ENCODE peak calls at places on chromosome 22, in ten cellular contexts. S is spleen, A is body of pancreas, V is HCT116, L is IMR-90, C is sigmoid colon, U is prostate gland, B is ovary, F is endothelial cell of umbilical vein, H is tibial nerve. G is an unnamed sample.

GRCh38 chr22:23695141-23695540 is 4.3 kb downstream of the RGL4 start:
- DNase-seq in S (no peak), A (no peak), V (no peak), L (no peak), C (no peak), U (no peak), B (peak; percentile 17), F (no peak), H (no peak), G (no peak)

GRCh38 chr22:20533879-20534265 is 26.5 kb downstream of the MED15 start:
- DNase-seq in S (no peak), A (no peak), V (no peak), L (no peak), C (no peak), U (no peak), B (no peak), F (no peak), H (no peak), G (no peak)

GRCh38 chr22:40067639-40068038 is 72.9 kb downstream of the FAM83F start:
- DNase-seq in S (no peak), A (no peak), V (no peak), L (no peak), C (no peak), U (no peak), B (no peak), F (no peak), H (no peak), G (no peak)

GRCh38 chr22:41532908-41533825 is 11.1 kb downstream of the POLR3H start:
- DNase-seq in S (peak; percentile 90), A (peak; percentile 80), V (no peak), L (peak; percentile 58), C (peak; percentile 87), U (no peak), B (peak; percentile 85), F (peak; percentile 59), H (no peak), G (peak; percentile 82)

GRCh38 chr22:35335468-35335867 is 35.8 kb downstream of the TOM1 start:
- DNase-seq in S (no peak), A (no peak), V (no peak), L (no peak), C (no peak), U (no peak), B (no peak), F (no peak), H (no peak), G (no peak)

GRCh38 chr22:41197046-41197807 is 7.9 kb upstream of the L3MBTL2 start:
- DNase-seq in S (peak; percentile 94), A (peak; percentile 79), V (no peak), L (peak; percentile 35), C (peak; percentile 88), U (peak; percentile 75), B (peak; percentile 87), F (peak; percentile 75), H (peak; percentile 68), G (peak; percentile 88)

GRCh38 chr22:31332886-31333285 is 13.3 kb downstream of the PATZ1 start:
- DNase-seq in S (no peak), A (no peak), V (no peak), L (peak; percentile 62), C (no peak), U (no peak), B (no peak), F (no peak), H (no peak), G (no peak)

GRCh38 chr22:46865052-46865434 is 102.6 kb downstream of the TBC1D22A start:
- DNase-seq in S (no peak), A (no peak), V (no peak), L (no peak), C (no peak), U (no peak), B (no peak), F (no peak), H (no peak), G (peak; percentile 19)

DNA sequence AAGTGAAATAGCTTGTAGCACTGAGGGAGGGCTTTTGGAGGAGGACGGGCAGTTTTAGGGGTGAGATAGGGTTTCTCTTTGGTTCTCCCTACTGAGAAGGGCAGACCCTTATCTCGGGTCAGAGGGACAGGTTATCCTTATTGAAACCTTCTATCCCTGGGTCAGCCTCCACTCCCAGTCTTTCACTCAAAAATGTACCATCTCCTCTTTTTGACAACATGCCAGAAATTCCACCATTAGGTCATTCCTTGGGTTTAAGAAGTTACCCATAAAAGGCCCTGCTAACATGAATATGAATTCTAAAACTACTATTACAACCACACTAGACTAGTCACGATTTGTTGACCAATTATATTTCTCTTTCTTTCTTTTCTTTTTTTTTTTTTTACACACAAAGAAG is 416.6 kb downstream of the MIAT start:
- DNase-seq in S (no peak), A (no peak), V (no peak), L (no peak), C (no peak), U (no peak), B (no peak), F (no peak), H (no peak), G (no peak)
- H3K27me3 ChIP-seq in S (peaks cover 86% of the 10 kb centered on the region), A (no peaks in the 10 kb centered on the region), V (peaks cover 79% of the 10 kb centered on the region), L (peaks cover 28% of the 10 kb centered on the region), C (no peaks in the 10 kb centered on the region), U (peaks cover 10% of the 10 kb centered on the region), B (no peaks in the 10 kb centered on the region), F (peaks cover 8% of the 10 kb centered on the region), H (no peaks in the 10 kb centered on the region), G (peaks cover 8% of the 10 kb centered on the region)

DNA sequence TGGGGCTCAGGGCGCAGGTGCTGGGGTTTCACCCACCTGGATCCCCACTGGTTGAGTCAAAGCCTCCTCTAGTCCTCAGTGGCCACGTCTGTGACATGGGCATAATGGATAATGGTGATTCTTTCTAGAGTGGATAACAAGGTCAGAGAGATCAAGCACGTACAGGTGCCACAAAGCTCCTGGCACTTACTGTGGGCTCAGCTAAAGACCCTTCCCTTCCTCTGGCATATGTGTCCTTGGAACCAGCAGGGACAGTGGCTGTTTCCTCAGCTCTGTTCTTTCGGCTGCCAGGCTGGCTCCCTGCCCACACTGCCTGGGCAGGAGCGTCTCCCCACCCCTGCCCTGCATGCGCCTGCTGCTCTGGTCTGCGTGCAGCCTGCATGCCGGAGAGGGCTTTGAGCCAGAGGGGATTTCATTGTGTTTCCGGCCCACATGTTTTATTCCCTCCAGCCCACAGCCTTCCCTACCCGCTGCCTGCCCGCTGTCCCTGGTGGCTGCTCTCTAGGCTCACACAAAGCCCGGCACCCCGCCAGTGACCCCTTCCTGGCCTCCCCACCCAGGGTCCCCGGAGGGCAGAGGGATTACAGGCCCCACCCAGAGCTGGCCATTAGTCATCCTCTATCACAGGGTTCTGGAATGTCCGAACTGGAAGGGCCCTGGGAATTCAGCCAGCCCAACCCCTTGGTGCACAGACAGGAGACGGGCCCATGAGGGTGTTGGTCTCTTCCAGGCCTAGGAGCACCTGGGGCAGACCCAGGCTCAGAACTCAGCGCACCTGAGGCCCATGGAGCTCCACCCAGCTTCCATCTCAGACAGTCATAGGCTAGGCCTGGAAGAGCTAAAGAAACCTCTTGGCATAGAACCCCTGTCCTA is 55.3 kb upstream of the GCAT start:
- DNase-seq in S (peak; percentile 88), A (peak; percentile 97), V (peak; percentile 92), L (peak; percentile 85), C (peak; percentile 97), U (peak; percentile 88), B (peak; percentile 95), F (peak; percentile 90), H (peak; percentile 89), G (peak; percentile 89)
- TF ChIP-seq POLR2A in S (no peak), A (peak; percentile 18), V (no peak), L (no peak), C (no peak), U (peak; percentile 20), B (no peak), F (no peak), H (no peak), G (no peak)

GRCh38 chr22:22082960-22083359 is 100.4 kb upstream of the TOP3B start:
- DNase-seq in S (no peak), A (no peak), V (no peak), L (no peak), C (no peak), U (no peak), B (no peak), F (no peak), H (no peak), G (no peak)

GRCh38 chr22:22084089-22084711 is 101.6 kb upstream of the TOP3B start:
- DNase-seq in S (no peak), A (no peak), V (no peak), L (no peak), C (no peak), U (no peak), B (no peak), F (no peak), H (no peak), G (no peak)

GRCh38 chr22:22080270-22080669 is 97.7 kb upstream of the TOP3B start:
- DNase-seq in S (no peak), A (no peak), V (no peak), L (no peak), C (no peak), U (no peak), B (no peak), F (no peak), H (no peak), G (no peak)

GRCh38 chr22:22079404-22080148 is 97.0 kb upstream of the TOP3B start:
- DNase-seq in S (peak; percentile 23), A (no peak), V (no peak), L (no peak), C (no peak), U (no peak), B (no peak), F (no peak), H (no peak), G (no peak)

DNA sequence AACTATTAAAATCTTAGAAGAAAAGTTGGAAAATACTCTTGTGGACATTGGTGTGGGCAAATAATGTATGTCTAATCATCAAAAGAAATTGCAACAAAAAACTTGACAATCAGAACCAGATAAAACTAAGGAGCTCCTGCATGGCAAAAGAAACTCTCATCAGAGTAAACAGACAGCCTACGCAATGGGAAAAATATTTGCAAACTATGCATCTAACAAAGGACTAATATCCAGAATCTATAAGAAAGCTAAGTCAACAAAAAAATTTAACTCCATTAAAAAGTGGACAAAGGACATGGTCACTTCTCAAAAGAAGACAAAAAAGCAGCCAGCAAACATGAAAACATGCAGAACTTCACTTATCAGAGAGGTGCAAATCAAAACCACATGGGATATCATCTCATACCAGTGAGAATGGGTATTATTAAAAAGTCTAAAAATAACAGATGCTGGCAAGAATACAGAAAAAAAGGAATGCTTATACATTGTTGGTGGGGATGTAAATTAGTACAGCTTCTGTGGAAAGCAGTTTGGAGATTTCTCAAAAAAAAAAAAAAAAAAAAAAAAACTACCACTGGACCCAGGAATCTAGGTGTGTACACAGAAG is 99.7 kb upstream of the TOP3B start:
- DNase-seq in S (no peak), A (no peak), V (no peak), L (no peak), C (no peak), U (no peak), B (no peak), F (no peak), H (no peak), G (no peak)
- H3K27me3 ChIP-seq in S (peaks cover 23% of the 10 kb centered on the region), A (no peaks in the 10 kb centered on the region), V (peaks cover 25% of the 10 kb centered on the region), L (peaks cover 13% of the 10 kb centered on the region), C (peaks cover 23% of the 10 kb centered on the region), U (peaks cover 3% of the 10 kb centered on the region), B (no peaks in the 10 kb centered on the region), F (peaks cover 3% of the 10 kb centered on the region), H (no peaks in the 10 kb centered on the region), G (peaks cover 19% of the 10 kb centered on the region)

GRCh38 chr22:49852898-49853894 is at the start of gene ZBED4:
- DNase-seq in S (peak; percentile 100), A (peak; percentile 99), V (peak; percentile 90), L (peak; percentile 94), C (peak; percentile 97), U (peak; percentile 96), B (peak; percentile 99), F (peak; percentile 97), H (peak; percentile 90), G (peak; percentile 99)
- TF ChIP-seq POLR2A in S (no peak), A (peak; percentile 91), V (peak; percentile 80), L (peak; percentile 53), C (peak; percentile 54), U (peak; percentile 91), B (peak; percentile 64), F (peak; percentile 78), H (peak; percentile 84), G (peak; percentile 89)

G was measured in transverse colon.